ENCODE peak calls at places on chromosomes 1 and 21, in six cellular contexts. Y is activated naive CD8-positive, alpha-beta T cell treated with anti-CD3 and anti-CD28 coated beads, Interleukin-2, amount 50 U/mL, for 24 hours; Q is amniotic epithelial cell; G is activated effector memory CD4-positive, alpha-beta T cell treated with anti-CD3 and anti-CD28 coated beads, Interleukin-2, amount 50 U/mL, for 16 hours; W is stimulated activated effector memory CD8-positive, alpha-beta T cell treated with anti-CD3 and anti-CD28 coated beads, Interleukin-12 subunit alpha, Interleukin-12 subunit beta, amount 100 ng/mL, for 72 hours; N is T47D. O is an unnamed sample.

GRCh38 chr1:202954057-202954745 is 3.9 kb downstream of the ADIPOR1 start:
- DNase-seq in W (no peak), Q (no peak), Y (no peak), N (no peak), G (no peak), O (no peak)

GRCh38 chr1:172283766-172284165 is 136.7 kb upstream of the C1orf105 start:
- DNase-seq in Q (peak), G (no peak), Y (no peak), N (no peak), W (no peak), O (no peak)

GRCh38 chr1:175884369-175884768 is 141.0 kb upstream of the TNR start:
- DNase-seq in Q (no peak), W (no peak), G (no peak), N (no peak), Y (no peak), O (no peak)

GRCh38 chr1:169090308-169090899 is 16.1 kb upstream of the ATP1B1 start:
- DNase-seq in Q (no peak), W (no peak), N (no peak), G (no peak), Y (no peak), O (no peak)

GRCh38 chr1:234924450-234925355 is 203.9 kb downstream of the TOMM20 start:
- DNase-seq in Q (no peak), N (no peak), W (no peak), Y (no peak), G (peak), O (no peak)

GRCh38 chr1:44519035-44519676 is 114.1 kb downstream of the RNF220 start:
- DNase-seq in G (no peak), W (no peak), Q (no peak), N (no peak), Y (no peak), O (no peak)

GRCh38 chr21:29181799-29182470 is 51.5 kb downstream of the MAP3K7CL start:
- DNase-seq in W (no peak), Q (peak), N (no peak), Y (no peak), G (no peak), O (peak)

GRCh38 chr21:23695449-23695848 is 1911.8 kb downstream of the MRPL39 start:
- DNase-seq in Y (no peak), Q (no peak), N (no peak), G (no peak), W (no peak), O (no peak)

GRCh38 chr1:175219774-175220173 is 27.2 kb upstream of the KIAA0040 start:
- DNase-seq in G (no peak), N (no peak), Y (no peak), W (no peak), Q (no peak), O (no peak)

GRCh38 chr1:4178501-4178900 is 278.4 kb upstream of the C1orf174 start:
- DNase-seq in N (no peak), Y (no peak), G (no peak), W (no peak), Q (no peak), O (no peak)

GRCh38 chr1:165476776-165477175 is 31.9 kb upstream of the RXRG start:
- DNase-seq in G (no peak), Q (no peak), W (no peak), Y (no peak), N (no peak), O (no peak)

GRCh38 chr1:179881642-179882252 is 338 bp upstream of the TOR1AIP1 start:
- DNase-seq in W (no peak), Y (no peak), G (no peak), Q (peak), N (peak), O (peak)

GRCh38 chr1:41122851-41123518 is 101.5 kb upstream of the SLFNL1 start:
- DNase-seq in N (peak), G (no peak), Y (no peak), Q (peak), W (no peak), O (peak)

GRCh38 chr1:178119623-178120022 is 25.7 kb downstream of the RASAL2 start:
- DNase-seq in G (no peak), W (no peak), Q (no peak), Y (no peak), N (peak), O (no peak)

GRCh38 chr1:161908264-161908663 is 115.4 kb downstream of the OLFML2B start:
- DNase-seq in Q (no peak), W (no peak), G (no peak), N (no peak), Y (no peak), O (no peak)

GRCh38 chr1:17890056-17890814 is 135.1 kb downstream of the ACTL8 start:
- DNase-seq in Y (no peak), N (no peak), G (peak), Q (no peak), W (no peak), O (no peak)

GRCh38 chr1:233432916-233433315 is 105.4 kb downstream of the MAP3K21 start:
- DNase-seq in N (no peak), Y (no peak), G (no peak), W (no peak), Q (no peak), O (no peak)

GRCh38 chr21:14862794-14863720 is 201.7 kb downstream of the NRIP1 start:
- DNase-seq in N (peak), W (no peak), G (no peak), Y (peak), Q (peak), O (peak)

GRCh38 chr1:83998205-83998598 is 730 bp downstream of the TTLL7 start:
- DNase-seq in N (peak), G (no peak), Q (peak), W (no peak), Y (no peak), O (peak)

GRCh38 chr1:14108356-14109275 is 408.6 kb downstream of the PRDM2 start:
- DNase-seq in N (peak), W (peak), Y (no peak), Q (no peak), G (no peak), O (no peak)

GRCh38 chr1:169914534-169914933 is 20.8 kb upstream of the SCYL3 start:
- DNase-seq in G (no peak), Y (no peak), W (no peak), N (no peak), Q (peak), O (peak)

GRCh38 chr21:31920275-31920674 is 47.5 kb downstream of the HUNK start:
- DNase-seq in Q (no peak), Y (no peak), G (no peak), W (no peak), N (no peak), O (no peak)

GRCh38 chr1:13543927-13544556 is 30.2 kb upstream of the LRRC38 start:
- DNase-seq in G (no peak), N (peak), Y (no peak), Q (no peak), W (no peak), O (peak)

GRCh38 chr1:62901650-62902049 is 117.7 kb downstream of the ATG4C start:
- DNase-seq in N (no peak), Y (no peak), W (no peak), G (no peak), Q (no peak), O (no peak)

GRCh38 chr1:205301220-205301821 is 20.2 kb downstream of the NUAK2 start:
- DNase-seq in N (peak), Q (peak), G (no peak), Y (no peak), W (no peak), O (peak)

GRCh38 chr1:155978973-155979429 is 654 bp upstream of the ARHGEF2 start:
- DNase-seq in Y (peak), G (peak), Q (peak), N (no peak), W (peak), O (peak)

GRCh38 chr21:37994211-37994610 is 78.0 kb upstream of the KCNJ6 start:
- DNase-seq in G (no peak), W (no peak), N (peak), Q (no peak), Y (no peak), O (no peak)

GRCh38 chr1:20290624-20291597 is at the start of gene VWA5B1:
- DNase-seq in G (no peak), N (no peak), Y (no peak), W (no peak), Q (peak), O (peak)

GRCh38 chr1:219174672-219175564 is 1.2 kb downstream of the LYPLAL1 start:
- DNase-seq in G (no peak), N (peak), Q (peak), W (no peak), Y (peak), O (peak)

GRCh38 chr1:78691995-78692747 is 42.5 kb downstream of the IFI44 start:
- DNase-seq in N (no peak), Q (peak), G (no peak), Y (no peak), W (no peak), O (peak)